ENCODE peak calls at places on chromosomes 4 and X, in five cellular contexts. J is transverse colon; Z is stimulated activated CD4-positive, alpha-beta T cell treated with anti-CD3 and anti-CD28 coated beads, Interleukin-2, amount 100 ng/mL, for 48 hours; H is GDM1; E is skeletal muscle cell. Q is an unnamed sample.

GRCh38 chrX:63514575-63514967 is 163.4 kb upstream of the SPIN4 start:
- DNase-seq in J (no peak), Z (no peak), H (no peak), E (no peak), Q (no peak)

GRCh38 chr4:155392486-155393184 is 15.9 kb upstream of the MAP9 start:
- DNase-seq in J (no peak), Z (no peak), H (no peak), E (peak), Q (peak)

GRCh38 chrX:15738686-15739016 is 581 bp downstream of the CA5B start:
- DNase-seq in J (no peak), Z (no peak), H (no peak), E (no peak), Q (no peak)

GRCh38 chrX:94722578-94722977 is 1048.6 kb downstream of the FAM133A start:
- DNase-seq in J (no peak), Z (no peak), H (no peak), E (no peak), Q (no peak)

GRCh38 chrX:110915120-110915519 is 119.5 kb upstream of the CHRDL1 start:
- DNase-seq in J (no peak), Z (no peak), H (no peak), E (peak), Q (no peak)

GRCh38 chr4:19478791-19479190 is 772.9 kb upstream of the SLIT2 start:
- DNase-seq in J (no peak), Z (no peak), H (no peak), E (peak), Q (no peak)

GRCh38 chrX:103846395-103846794 is 14.3 kb upstream of the RAB9B start:
- DNase-seq in J (no peak), Z (no peak), H (no peak), E (no peak), Q (no peak)

GRCh38 chr4:10079951-10080873 is 36.4 kb downstream of the WDR1 start:
- DNase-seq in J (no peak), Z (no peak), H (no peak), E (no peak), Q (no peak)

GRCh38 chr4:19645589-19645988 is 606.1 kb upstream of the SLIT2 start:
- DNase-seq in J (no peak), Z (no peak), H (no peak), E (no peak), Q (no peak)

GRCh38 chrX:117803463-117803862 is 313.1 kb downstream of the KLHL13 start:
- DNase-seq in J (no peak), Z (no peak), H (no peak), E (no peak), Q (no peak)

GRCh38 chrX:120560405-120560841 is 339 bp downstream of the CUL4B start:
- DNase-seq in J (peak), Z (peak), H (no peak), E (no peak), Q (peak)

GRCh38 chr4:41935652-41936021 is 408 bp downstream of the TMEM33 start:
- DNase-seq in J (no peak), Z (no peak), H (no peak), E (no peak), Q (no peak)

GRCh38 chr4:168421671-168422070 is 58.6 kb downstream of the DDX60L start:
- DNase-seq in J (no peak), Z (no peak), H (peak), E (no peak), Q (no peak)

GRCh38 chrX:151396042-151396826 is 772 bp upstream of the VMA21 start:
- DNase-seq in J (peak), Z (peak), H (no peak), E (peak), Q (no peak)

GRCh38 chr4:117331817-117332216 is 246.4 kb upstream of the TRAM1L1 start:
- DNase-seq in J (no peak), Z (no peak), H (no peak), E (no peak), Q (no peak)

GRCh38 chr4:4386736-4387392 is at the start of gene NSG1:
- DNase-seq in J (no peak), Z (peak), H (no peak), E (no peak), Q (no peak)

GRCh38 chr4:55827582-55827981 is 8.0 kb downstream of the EXOC1L start:
- DNase-seq in J (no peak), Z (no peak), H (no peak), E (no peak), Q (no peak)

GRCh38 chr4:55458164-55458563 is 62.4 kb downstream of the TMEM165 start:
- DNase-seq in J (no peak), Z (no peak), H (no peak), E (no peak), Q (no peak)

GRCh38 chr4:125254111-125254510 is 60.6 kb upstream of the FAT4 start:
- DNase-seq in J (no peak), Z (no peak), H (no peak), E (peak), Q (no peak)

GRCh38 chr4:5561286-5561685 is 147.1 kb downstream of the EVC2 start:
- DNase-seq in J (no peak), Z (no peak), H (no peak), E (no peak), Q (peak)

GRCh38 chrX:10071451-10072163 is 85.2 kb upstream of the CLCN4 start:
- DNase-seq in J (no peak), Z (no peak), H (no peak), E (no peak), Q (no peak)

GRCh38 chrX:154738013-154738738 is 12.7 kb downstream of the GAB3 start:
- DNase-seq in J (peak), Z (no peak), H (peak), E (peak), Q (no peak)

GRCh38 chr4:75289843-75290616 is 224.2 kb downstream of the RCHY1 start:
- DNase-seq in J (peak), Z (no peak), H (no peak), E (no peak), Q (no peak)

GRCh38 chr4:76665139-76665538 is 230.1 kb downstream of the SHROOM3 start:
- DNase-seq in J (peak), Z (no peak), H (no peak), E (no peak), Q (no peak)

GRCh38 chr4:61373901-61374611 is 173.9 kb downstream of the ADGRL3 start:
- DNase-seq in J (no peak), Z (no peak), H (no peak), E (peak), Q (no peak)